ENCODE peak calls at places on chromosomes 3 and 15, in seven cellular contexts. R is HuH-7.5; X is SK-MEL-5; H is anterior cingulate cortex; P is tibial artery; S is kidney glomerular epithelial cell; A is stimulated activated CD4-positive, alpha-beta T cell treated with anti-CD3 and anti-CD28 coated beads, TNF-alpha, amount 100 ng/mL, for 1 hour. B is an unnamed sample.

GRCh38 chr3:19232566-19232965 is 84.3 kb downstream of the KCNH8 start:
- DNase-seq in S (no peak), H (no peak), X (no peak), P (no peak), R (no peak), A (no peak), B (no peak)

GRCh38 chr3:118187221-118187620 is 847.4 kb downstream of the IGSF11 start:
- DNase-seq in H (no peak), R (no peak), P (no peak), X (no peak), A (no peak), S (no peak), B (no peak)

GRCh38 chr3:195070321-195070720 is 200.6 kb downstream of the XXYLT1 start:
- DNase-seq in X (no peak), A (no peak), P (no peak), S (no peak), H (no peak), R (no peak), B (no peak)

GRCh38 chr3:38579146-38579545 is 70.3 kb downstream of the SCN5A start:
- DNase-seq in H (no peak), P (peak; percentile 16), S (no peak), R (peak; percentile 46), X (no peak), A (no peak), B (no peak)

GRCh38 chr15:29268706-29269484 is 727 bp downstream of the NSMCE3 start:
- DNase-seq in R (peak; percentile 3), A (peak; percentile 25), P (peak; percentile 21), S (peak; percentile 23), X (peak; percentile 24), H (peak; percentile 56), B (no peak)

GRCh38 chr15:74011610-74012009 is 17.1 kb downstream of the PML start:
- DNase-seq in A (no peak), R (no peak), H (no peak), S (no peak), P (peak; percentile 68), X (no peak), B (no peak)

GRCh38 chr15:40441012-40441735 is 421 bp downstream of the BAHD1 start:
- DNase-seq in R (no peak), H (no peak), X (no peak), P (no peak), A (no peak), S (no peak), B (no peak)

GRCh38 chr3:26100176-26100575 is 310.3 kb downstream of the OXSM start:
- DNase-seq in H (no peak), A (no peak), P (no peak), R (no peak), S (peak; percentile 67), X (no peak), B (no peak)

GRCh38 chr3:111200027-111200426 is 128.4 kb downstream of the NECTIN3 start:
- DNase-seq in R (no peak), A (no peak), S (no peak), X (no peak), H (no peak), P (no peak), B (no peak)

GRCh38 chr15:92959219-92959618 is 59.1 kb downstream of the CHD2 start:
- DNase-seq in X (no peak), P (no peak), A (no peak), H (no peak), S (no peak), R (no peak), B (no peak)

GRCh38 chr15:95690631-95691340 is 639.7 kb upstream of the NR2F2 start:
- DNase-seq in A (no peak), R (no peak), P (no peak), H (no peak), S (no peak), X (no peak), B (no peak)

GRCh38 chr3:132622148-132622547 is 25.1 kb downstream of the ACKR4 start:
- DNase-seq in H (no peak), X (no peak), A (no peak), P (no peak), S (no peak), R (no peak), B (no peak)

GRCh38 chr3:69324362-69325025 is 61.4 kb downstream of the FRMD4B start:
- DNase-seq in X (peak; percentile 70), R (no peak), S (no peak), H (no peak), A (no peak), P (peak; percentile 30), B (no peak)

GRCh38 chr3:53243165-53243564 is 12.7 kb downstream of the TKT start:
- DNase-seq in S (no peak), X (no peak), P (no peak), R (no peak), A (no peak), H (no peak), B (no peak)

GRCh38 chr3:45034612-45035252 is 8.6 kb downstream of the CLEC3B start:
- DNase-seq in H (no peak), R (no peak), A (no peak), X (no peak), S (no peak), P (peak; percentile 77), B (no peak)

GRCh38 chr3:12988728-12989454 is 84.3 kb downstream of the IQSEC1 start:
- DNase-seq in H (no peak), X (no peak), R (no peak), A (no peak), S (no peak), P (no peak), B (no peak)

GRCh38 chr3:196339493-196340254 is 1.5 kb upstream of the TM4SF19 start:
- DNase-seq in X (no peak), R (no peak), A (no peak), H (no peak), S (no peak), P (no peak), B (no peak)

GRCh38 chr15:99440029-99440428 is 125.8 kb upstream of the MEF2A start:
- DNase-seq in S (no peak), R (no peak), X (no peak), P (no peak), A (no peak), H (no peak), B (no peak)

GRCh38 chr3:35737080-35737479 is 97.8 kb downstream of the ARPP21 start:
- DNase-seq in P (no peak), A (no peak), S (no peak), H (no peak), X (no peak), R (no peak), B (no peak)

GRCh38 chr15:74779162-74779648 is 2.7 kb upstream of the CSK start:
- DNase-seq in R (no peak), P (no peak), A (no peak), H (no peak), S (no peak), X (no peak), B (no peak)

B was measured in NCI-H187.